ENCODE peak calls at places on chromosomes 16 and 17, in six cellular contexts. M is HCEC 1CT, G is T47D, A is bronchial epithelial cell, E is NCI-H510A, L is lower lobe of right lung. D is an unnamed sample.
A peak's percentile ranks its signal among the peaks of the same experiment; 100 is the strongest.

GRCh38 chr16:77564791-77565390 is 130.1 kb upstream of the ADAMTS18 start:
- DNase-seq in M (peak; percentile 25), L (no peak), E (no peak), G (no peak), A (no peak), D (no peak)

GRCh38 chr16:69145658-69146057 is 13.2 kb downstream of the UTP4 start:
- DNase-seq in M (no peak), G (no peak), E (no peak), A (no peak), L (no peak), D (no peak)

GRCh38 chr17:33038740-33039139 is 47.1 kb downstream of the SPACA3 start:
- DNase-seq in A (no peak), L (no peak), M (no peak), G (no peak), E (no peak), D (no peak)

GRCh38 chr16:86994651-86995171 is 322.5 kb downstream of the C16orf95 start:
- DNase-seq in G (no peak), A (peak; percentile 30), L (no peak), M (peak; percentile 83), E (no peak), D (no peak)

GRCh38 chr16:87465306-87465705 is 27.5 kb downstream of the ZCCHC14 start:
- DNase-seq in A (peak; percentile 82), E (no peak), G (no peak), L (peak; percentile 90), M (peak; percentile 82), D (no peak)

GRCh38 chr17:73393962-73394361 is 82.2 kb upstream of the CDC42EP4 start:
- DNase-seq in L (peak; percentile 31), A (peak; percentile 41), E (no peak), M (no peak), G (no peak), D (no peak)

GRCh38 chr17:55492951-55493350 is 18.3 kb downstream of the SMIM36 start:
- DNase-seq in E (no peak), M (no peak), L (no peak), A (no peak), G (no peak), D (no peak)

GRCh38 chr16:29816694-29817441 is 916 bp downstream of the PAGR1 start:
- DNase-seq in M (peak; percentile 62), A (peak; percentile 35), E (peak; percentile 64), G (peak; percentile 51), L (peak; percentile 80), D (peak; percentile 65)

GRCh38 chr17:81061027-81061426 is 26.1 kb downstream of the BAIAP2 start:
- DNase-seq in L (no peak), E (no peak), G (no peak), M (no peak), A (no peak), D (no peak)

GRCh38 chr17:69525920-69526841 is 111.7 kb downstream of the MAP2K6 start:
- DNase-seq in L (no peak), A (peak; percentile 55), E (no peak), G (peak; percentile 29), M (peak; percentile 56), D (peak; percentile 48)

GRCh38 chr16:27319257-27319965 is 5.6 kb downstream of the IL4R start:
- DNase-seq in G (no peak), L (no peak), M (no peak), A (no peak), E (no peak), D (no peak)

GRCh38 chr16:85134794-85135153 is 22.5 kb upstream of the CIBAR2 start:
- DNase-seq in G (no peak), E (no peak), M (no peak), L (no peak), A (no peak), D (no peak)

GRCh38 chr17:82440991-82441627 is 9.4 kb downstream of the CYBC1 start:
- DNase-seq in M (no peak), L (no peak), G (no peak), E (no peak), A (no peak), D (no peak)

GRCh38 chr16:30028438-30029093 is 2.5 kb downstream of the TLCD3B start:
- DNase-seq in M (no peak), L (no peak), A (no peak), E (no peak), G (peak; percentile 19), D (peak; percentile 67)

GRCh38 chr16:29994613-29995329 is 646 bp downstream of the HIRIP3 start:
- DNase-seq in A (peak; percentile 83), L (no peak), E (no peak), G (peak; percentile 80), M (peak; percentile 18), D (peak; percentile 84)

GRCh38 chr17:62696256-62696655 is 68.8 kb downstream of the MRC2 start:
- DNase-seq in G (no peak), A (no peak), M (no peak), E (no peak), L (peak; percentile 42), D (no peak)

GRCh38 chr17:31560836-31561235 is 169.4 kb downstream of the RAB11FIP4 start:
- DNase-seq in G (peak; percentile 70), L (no peak), M (no peak), A (no peak), E (no peak), D (no peak)

GRCh38 chr17:78934681-78935418 is 9.7 kb upstream of the TIMP2 start:
- DNase-seq in G (no peak), L (no peak), A (no peak), E (no peak), M (no peak), D (no peak)

GRCh38 chr17:75785770-75786538 is 1.3 kb downstream of the UNK start:
- DNase-seq in A (peak; percentile 72), L (no peak), M (peak; percentile 71), E (no peak), G (no peak), D (no peak)

GRCh38 chr17:72205357-72205756 is 84.5 kb downstream of the SOX9 start:
- DNase-seq in A (no peak), G (no peak), L (no peak), E (no peak), M (no peak), D (no peak)

GRCh38 chr16:30535777-30536190 is 1.1 kb upstream of the ZNF747 start:
- DNase-seq in E (peak; percentile 65), L (peak; percentile 80), A (peak; percentile 68), G (peak; percentile 43), M (peak; percentile 72), D (peak; percentile 79)

GRCh38 chr17:32870969-32871368 is 6.0 kb downstream of the MYO1D start:
- DNase-seq in G (no peak), L (no peak), E (no peak), M (peak; percentile 70), A (no peak), D (no peak)

GRCh38 chr16:70750893-70751467 is 50.0 kb downstream of the VAC14 start:
- DNase-seq in M (peak; percentile 100), A (no peak), L (peak; percentile 75), G (no peak), E (no peak), D (no peak)

GRCh38 chr17:37830151-37830993 is 85.5 kb upstream of the HNF1B start:
- DNase-seq in L (no peak), G (no peak), A (no peak), M (no peak), E (no peak), D (peak; percentile 81)

GRCh38 chr16:62035115-62036092 is 834 bp downstream of the CDH8 start:
- DNase-seq in G (no peak), E (no peak), M (no peak), A (no peak), L (no peak), D (no peak)

GRCh38 chr16:46673320-46674013 is 15.5 kb downstream of the VPS35 start:
- DNase-seq in A (peak; percentile 64), M (peak; percentile 62), E (no peak), G (peak; percentile 32), L (no peak), D (peak; percentile 67)

GRCh38 chr17:33521784-33522183 is 228.7 kb upstream of the ASIC2 start:
- DNase-seq in G (no peak), M (no peak), A (no peak), L (no peak), E (no peak), D (no peak)

GRCh38 chr17:33049781-33050414 is 58.3 kb downstream of the SPACA3 start:
- DNase-seq in G (peak; percentile 62), M (peak; percentile 42), E (no peak), A (peak; percentile 44), L (no peak), D (peak; percentile 50)

GRCh38 chr16:74568961-74569631 is 37.8 kb downstream of the GLG1 start:
- DNase-seq in M (no peak), G (peak; percentile 23), E (no peak), A (peak; percentile 35), L (no peak), D (no peak)

GRCh38 chr16:28977703-28978641 is 3.4 kb downstream of the SPNS1 start:
- DNase-seq in M (no peak), A (peak; percentile 23), G (peak; percentile 72), E (peak; percentile 15), L (peak; percentile 60), D (no peak)

GRCh38 chr16:72856797-72857196 is 191.1 kb downstream of the ZFHX3 start:
- DNase-seq in L (no peak), M (peak; percentile 14), A (peak; percentile 7), E (no peak), G (peak; percentile 23), D (no peak)

GRCh38 chr17:11908711-11909146 is 88.5 kb downstream of the ZNF18 start:
- DNase-seq in A (no peak), E (no peak), G (no peak), M (no peak), L (no peak), D (no peak)

GRCh38 chr17:30203471-30203981 is 32.0 kb downstream of the SLC6A4 start:
- DNase-seq in G (no peak), A (no peak), M (no peak), L (no peak), E (no peak), D (no peak)

GRCh38 chr16:31577411-31577810 is 49.7 kb downstream of the AHSP start:
- DNase-seq in A (no peak), M (no peak), G (no peak), L (no peak), E (no peak), D (no peak)

GRCh38 chr17:82613283-82614094 is 34.8 kb downstream of the WDR45B start:
- DNase-seq in A (peak; percentile 51), E (peak; percentile 90), L (peak; percentile 63), G (no peak), M (no peak), D (peak; percentile 47)

GRCh38 chr17:82668631-82669099 is 20.4 kb upstream of the WDR45B start:
- DNase-seq in E (no peak), G (no peak), M (no peak), A (peak; percentile 22), L (peak; percentile 80), D (peak; percentile 71)